ENCODE peak calls at places on chromosomes 4 and X, in six cellular contexts. Y, D, L, R, S and K are unnamed samples.

GRCh38 chrX:119477812-119478232 is 9.6 kb downstream of the SLC25A5 start:
- DNase-seq in D (no peak), R (no peak), S (peak; percentile 61), L (no peak), Y (no peak), K (peak; percentile 63)

GRCh38 chr4:123699823-123700822 is 303.5 kb downstream of the SPRY1 start:
- DNase-seq in R (no peak), L (no peak), S (no peak), Y (peak; percentile 13), D (no peak), K (no peak)

GRCh38 chrX:109873983-109874382 is 128.9 kb upstream of the TMEM164 start:
- DNase-seq in L (no peak), Y (no peak), D (no peak), R (no peak), S (no peak), K (no peak)

GRCh38 chrX:5474282-5474681 is 754.4 kb downstream of the NLGN4X start:
- DNase-seq in R (no peak), L (no peak), D (no peak), S (no peak), Y (no peak), K (no peak)

GRCh38 chr4:40327340-40327739 is 7.8 kb upstream of the CHRNA9 start:
- DNase-seq in R (no peak), D (no peak), S (no peak), Y (no peak), L (no peak), K (no peak)

GRCh38 chrX:46327229-46328081 is 217.8 kb downstream of the ZNF674 start:
- DNase-seq in S (peak; percentile 43), L (peak; percentile 87), R (no peak), D (peak; percentile 25), Y (peak; percentile 9), K (no peak)

GRCh38 chr4:180330521-180330920 is 1912.7 kb upstream of the TENM3 start:
- DNase-seq in S (no peak), Y (no peak), D (no peak), R (no peak), L (no peak), K (no peak)

GRCh38 chr4:94454405-94454804 is 2.7 kb downstream of the PDLIM5 start:
- DNase-seq in Y (no peak), R (no peak), D (no peak), L (no peak), S (no peak), K (no peak)

GRCh38 chr4:115294717-115295116 is 181.3 kb upstream of the NDST4 start:
- DNase-seq in R (no peak), D (no peak), S (no peak), L (no peak), Y (no peak), K (no peak)

GRCh38 chr4:41545238-41545637 is 7.3 kb downstream of the LIMCH1 start:
- DNase-seq in L (no peak), D (no peak), Y (no peak), R (no peak), S (no peak), K (no peak)

GRCh38 chr4:6160536-6160935 is 39.8 kb downstream of the JAKMIP1 start:
- DNase-seq in L (no peak), Y (no peak), D (no peak), S (no peak), R (no peak), K (no peak)

GRCh38 chr4:123102897-123103489 is 180.6 kb upstream of the NUDT6 start:
- DNase-seq in R (peak; percentile 20), D (no peak), L (no peak), Y (no peak), S (no peak), K (no peak)

GRCh38 chrX:69037786-69038185 is 127.5 kb downstream of the PJA1 start:
- DNase-seq in L (no peak), Y (no peak), S (no peak), R (no peak), D (no peak), K (no peak)

GRCh38 chr4:2046031-2046961 is 12.8 kb upstream of the NAT8L start:
- DNase-seq in R (no peak), D (no peak), S (no peak), Y (no peak), L (no peak), K (no peak)

GRCh38 chrX:39843318-39843717 is 254.4 kb downstream of the BCOR start:
- DNase-seq in S (no peak), R (no peak), D (no peak), Y (no peak), L (no peak), K (no peak)

GRCh38 chr4:68368566-68369473 is 18.9 kb upstream of the YTHDC1 start:
- DNase-seq in L (no peak), Y (no peak), R (no peak), S (no peak), D (no peak), K (no peak)

GRCh38 chr4:125677665-125678307 is 363.0 kb downstream of the FAT4 start:
- DNase-seq in R (no peak), D (no peak), L (no peak), Y (no peak), S (no peak), K (no peak)

GRCh38 chrX:104372547-104372946 is 117.8 kb upstream of the ESX1 start:
- DNase-seq in R (no peak), S (no peak), L (no peak), D (no peak), Y (no peak), K (no peak)

GRCh38 chr4:104394409-104394813 is 100.3 kb downstream of the CXXC4 start:
- DNase-seq in R (no peak), S (no peak), L (no peak), Y (no peak), D (no peak), K (no peak)

GRCh38 chr4:529563-529962 is 30.6 kb downstream of the PIGG start:
- DNase-seq in L (no peak), D (no peak), S (no peak), Y (no peak), R (no peak), K (no peak)

GRCh38 chr4:182648766-182649165 is 268.4 kb downstream of the DCTD start:
- DNase-seq in L (no peak), R (no peak), S (no peak), Y (no peak), D (no peak), K (no peak)

GRCh38 chr4:5746829-5747745 is 36.1 kb downstream of the EVC start:
- DNase-seq in L (no peak), D (peak; percentile 10), R (no peak), S (no peak), Y (no peak), K (no peak)

GRCh38 chrX:21802054-21802660 is 37.3 kb upstream of the MBTPS2 start:
- DNase-seq in D (no peak), R (no peak), L (no peak), Y (no peak), S (no peak), K (no peak)

GRCh38 chr4:32025840-32026459 is 1305.8 kb downstream of the PCDH7 start:
- DNase-seq in L (no peak), R (no peak), S (peak; percentile 21), Y (no peak), D (no peak), K (no peak)
- H3K9me3 ChIP-seq in L (peaks cover 18% of the 10 kb centered on the region), R (no peaks in the 10 kb centered on the region), S (no peaks in the 10 kb centered on the region), Y (no peaks in the 10 kb centered on the region), D (no peaks in the 10 kb centered on the region), K (no peaks in the 10 kb centered on the region)

DNA sequence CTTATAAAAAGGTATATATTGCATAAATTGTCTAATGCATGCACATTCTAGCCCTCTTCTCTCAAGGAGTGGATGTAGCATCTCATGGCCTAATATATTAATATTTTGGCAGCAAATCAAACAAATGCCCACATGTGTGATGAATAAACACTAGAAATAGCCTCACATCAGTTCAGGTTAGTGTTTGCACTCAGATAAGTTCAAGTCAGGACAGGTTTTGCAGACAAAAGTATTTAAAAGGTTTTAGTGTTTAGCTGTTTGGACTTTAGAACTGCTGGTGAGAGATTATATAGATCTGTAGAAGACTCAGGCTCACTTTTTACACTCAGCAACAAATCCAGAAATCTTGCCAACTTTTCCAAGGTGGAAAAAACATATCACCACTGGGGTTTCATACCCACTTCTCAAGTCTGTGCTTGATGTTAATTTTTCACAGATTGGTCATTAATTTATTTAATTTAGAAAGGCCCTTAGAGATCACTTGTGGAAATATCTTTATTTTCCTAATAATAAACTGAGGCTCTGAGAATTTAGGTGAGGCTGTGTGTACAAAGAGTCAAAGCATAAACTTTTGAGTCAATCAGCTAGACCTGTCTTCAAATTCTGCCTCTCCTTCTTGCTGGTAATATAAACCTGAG is 362.6 kb downstream of the GASK1B start:
- DNase-seq in L (no peak), D (no peak), R (no peak), Y (no peak), S (no peak), K (no peak)
- H3K9me3 ChIP-seq in L (no peaks in the 10 kb centered on the region), D (no peaks in the 10 kb centered on the region), R (peaks cover 7% of the 10 kb centered on the region), Y (no peaks in the 10 kb centered on the region), S (no peaks in the 10 kb centered on the region), K (no peaks in the 10 kb centered on the region)

GRCh38 chrX:82556588-82556987 is 951.5 kb upstream of the POU3F4 start:
- DNase-seq in S (no peak), R (no peak), Y (no peak), L (no peak), D (no peak), K (no peak)
- H3K9me3 ChIP-seq in S (no peaks in the 10 kb centered on the region), R (no peaks in the 10 kb centered on the region), Y (no peaks in the 10 kb centered on the region), L (peaks cover 34% of the 10 kb centered on the region), D (no peaks in the 10 kb centered on the region), K (no peaks in the 10 kb centered on the region)

GRCh38 chr4:162282711-162283110 is 118.9 kb upstream of the FSTL5 start:
- DNase-seq in S (no peak), D (no peak), Y (no peak), L (no peak), R (no peak), K (no peak)
- H3K9me3 ChIP-seq in S (no peaks in the 10 kb centered on the region), D (no peaks in the 10 kb centered on the region), Y (no peaks in the 10 kb centered on the region), L (no peaks in the 10 kb centered on the region), R (no peaks in the 10 kb centered on the region), K (no peaks in the 10 kb centered on the region)

GRCh38 chr4:161799687-161800086 is 364.1 kb downstream of the FSTL5 start:
- DNase-seq in R (no peak), S (no peak), Y (no peak), L (no peak), D (no peak), K (no peak)

DNA sequence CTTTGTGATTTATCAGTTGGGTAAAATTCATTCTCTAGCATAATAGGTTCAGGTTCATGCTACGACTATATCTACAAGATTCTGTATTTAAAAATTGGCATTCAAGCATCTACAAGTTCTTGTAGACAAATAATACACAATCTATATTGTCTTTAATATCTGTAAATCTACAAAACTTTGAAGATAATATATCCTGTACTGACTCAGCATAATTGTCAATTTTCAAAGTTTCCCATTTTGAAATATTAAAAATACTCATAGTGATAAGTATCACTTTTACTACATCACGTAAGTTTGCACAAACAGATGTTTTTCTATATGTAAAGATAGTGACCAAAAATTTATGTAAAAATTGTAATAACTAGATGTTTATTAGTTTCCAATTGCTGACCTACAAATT is 360.6 kb downstream of the FSTL5 start:
- DNase-seq in S (no peak), L (no peak), R (no peak), D (no peak), Y (no peak), K (no peak)
- H3K9me3 ChIP-seq in S (no peaks in the 10 kb centered on the region), L (no peaks in the 10 kb centered on the region), R (no peaks in the 10 kb centered on the region), D (no peaks in the 10 kb centered on the region), Y (no peaks in the 10 kb centered on the region), K (no peaks in the 10 kb centered on the region)